ENCODE peak calls at places on chromosome 22, in seven cellular contexts. B, Z, A, C, J, T and S are unnamed samples.

GRCh38 chr22:20089977-20090729 is 10.1 kb downstream of the DGCR8 start:
- DNase-seq in B (peak; percentile 53), Z (no peak), A (no peak), C (no peak), J (no peak), T (no peak), S (no peak)

GRCh38 chr22:39078329-39078728 is 1.3 kb downstream of the APOBEC3G start:
- DNase-seq in B (no peak), Z (no peak), A (no peak), C (no peak), J (no peak), T (no peak), S (no peak)

GRCh38 chr22:27405672-27406388 is 395.7 kb downstream of the MN1 start:
- DNase-seq in B (peak; percentile 74), Z (peak; percentile 60), A (no peak), C (no peak), J (no peak), T (peak; percentile 70), S (no peak)

GRCh38 chr22:39094717-39095389 is 2.2 kb upstream of the APOBEC3H start:
- DNase-seq in B (no peak), Z (no peak), A (no peak), C (no peak), J (no peak), T (no peak), S (no peak)

GRCh38 chr22:24685804-24686203 is 82.8 kb downstream of the GGT1 start:
- DNase-seq in B (no peak), Z (peak; percentile 48), A (no peak), C (no peak), J (no peak), T (peak; percentile 53), S (no peak)

GRCh38 chr22:36744791-36745190 is 31.1 kb downstream of the IFT27 start:
- DNase-seq in B (peak; percentile 33), Z (no peak), A (no peak), C (no peak), J (peak; percentile 25), T (no peak), S (no peak)

GRCh38 chr22:27827586-27828213 is 26.1 kb upstream of the MN1 start:
- DNase-seq in B (peak; percentile 91), Z (no peak), A (no peak), C (peak; percentile 80), J (peak; percentile 89), T (no peak), S (no peak)

GRCh38 chr22:39433476-39434242 is 23.2 kb upstream of the MGAT3 start:
- DNase-seq in B (no peak), Z (no peak), A (no peak), C (no peak), J (no peak), T (no peak), S (no peak)

GRCh38 chr22:23261900-23262450 is 81.7 kb downstream of the BCR start:
- DNase-seq in B (no peak), Z (no peak), A (no peak), C (no peak), J (no peak), T (no peak), S (no peak)

GRCh38 chr22:30922151-30922611 is 46.4 kb downstream of the MORC2 start:
- DNase-seq in B (peak; percentile 75), Z (peak; percentile 45), A (peak; percentile 4), C (no peak), J (peak; percentile 84), T (peak; percentile 76), S (no peak)

GRCh38 chr22:35582861-35583670 is 34.1 kb downstream of the MB start:
- DNase-seq in B (peak; percentile 69), Z (peak; percentile 77), A (no peak), C (no peak), J (peak; percentile 86), T (peak; percentile 73), S (no peak)

GRCh38 chr22:37088108-37088605 is 21.4 kb downstream of the TMPRSS6 start:
- DNase-seq in B (no peak), Z (peak; percentile 13), A (no peak), C (no peak), J (no peak), T (no peak), S (peak; percentile 24)

GRCh38 chr22:39502789-39503464 is 837 bp downstream of the MIEF1 start:
- DNase-seq in B (no peak), Z (peak; percentile 57), A (no peak), C (no peak), J (no peak), T (no peak), S (no peak)

GRCh38 chr22:29078869-29079207 is 6.0 kb downstream of the KREMEN1 start:
- DNase-seq in B (no peak), Z (no peak), A (no peak), C (no peak), J (no peak), T (no peak), S (no peak)

GRCh38 chr22:23305321-23305910 is 125.1 kb downstream of the BCR start:
- DNase-seq in B (peak; percentile 84), Z (peak; percentile 53), A (no peak), C (no peak), J (no peak), T (peak; percentile 62), S (no peak)

GRCh38 chr22:29524440-29525191 is 28.9 kb downstream of the THOC5 start:
- DNase-seq in B (no peak), Z (peak; percentile 61), A (no peak), C (no peak), J (no peak), T (peak; percentile 38), S (no peak)

GRCh38 chr22:20011993-20012740 is 4.5 kb downstream of the ARVCF start:
- DNase-seq in B (peak; percentile 57), Z (no peak), A (no peak), C (no peak), J (no peak), T (no peak), S (no peak)

GRCh38 chr22:46609175-46609690 is 11.0 kb upstream of the GRAMD4 start:
- DNase-seq in B (no peak), Z (no peak), A (no peak), C (no peak), J (no peak), T (no peak), S (no peak)

GRCh38 chr22:19809741-19810140 is 44.9 kb downstream of the GNB1L start:
- DNase-seq in B (no peak), Z (no peak), A (no peak), C (no peak), J (no peak), T (no peak), S (no peak)

GRCh38 chr22:29912605-29913398 is 29.8 kb downstream of the MTMR3 start:
- DNase-seq in B (no peak), Z (peak; percentile 94), A (peak; percentile 84), C (no peak), J (no peak), T (peak; percentile 85), S (peak; percentile 26)

GRCh38 chr22:20155330-20156041 is 4.6 kb upstream of the CCDC188 start:
- DNase-seq in B (no peak), Z (peak; percentile 50), A (peak; percentile 30), C (no peak), J (no peak), T (peak; percentile 24), S (no peak)

GRCh38 chr22:36351921-36352774 is 35.6 kb downstream of the MYH9 start:
- DNase-seq in B (peak; percentile 86), Z (peak; percentile 45), A (no peak), C (no peak), J (no peak), T (no peak), S (no peak)

GRCh38 chr22:27391092-27391770 is 410.3 kb downstream of the MN1 start:
- DNase-seq in B (peak; percentile 79), Z (peak; percentile 62), A (no peak), C (peak; percentile 63), J (peak; percentile 84), T (peak; percentile 83), S (no peak)

DNA sequence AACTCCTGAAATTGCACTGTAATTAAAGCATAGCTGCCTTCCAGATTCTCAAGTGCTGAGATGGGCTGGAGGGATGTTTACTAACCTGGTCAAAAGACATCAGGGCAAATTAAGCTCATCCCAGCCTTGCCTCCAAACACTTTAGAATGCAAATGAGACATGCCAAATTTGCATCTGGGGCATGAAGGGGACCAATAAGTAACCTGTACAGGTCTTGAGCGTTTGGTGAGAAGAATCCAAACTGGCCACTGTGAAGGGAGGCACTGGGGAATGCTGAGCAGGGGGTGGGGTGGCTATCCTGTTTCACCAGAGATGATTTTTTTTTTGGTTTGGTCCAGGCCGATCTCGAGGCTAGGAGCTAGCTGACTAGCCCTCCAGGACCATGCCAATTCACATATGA is 38.3 kb upstream of the ADA2 start:
- DNase-seq in B (no peak), Z (no peak), A (no peak), C (no peak), J (no peak), T (no peak), S (no peak)
- H3K4me3 ChIP-seq in B (no peak overlapping the region), Z (no peak overlapping the region), A (no peak overlapping the region), C (no peak overlapping the region), J (no peak overlapping the region), T (no peak overlapping the region), S (no peak overlapping the region)

GRCh38 chr22:40855104-40855959 is 1.1 kb downstream of the ST13 start:
- DNase-seq in B (no peak), Z (peak; percentile 63), A (no peak), C (no peak), J (no peak), T (peak; percentile 60), S (no peak)

GRCh38 chr22:40855960-40856512 is 403 bp downstream of the ST13 start:
- DNase-seq in B (no peak), Z (peak; percentile 51), A (no peak), C (no peak), J (peak; percentile 69), T (peak; percentile 45), S (no peak)

GRCh38 chr22:40856513-40857308 is at the start of the genes ST13 and XPNPEP3:
- DNase-seq in B (peak; percentile 99), Z (peak; percentile 98), A (peak; percentile 84), C (peak; percentile 97), J (peak; percentile 99), T (peak; percentile 98), S (peak; percentile 81)

GRCh38 chr22:40853330-40853729 is 3.1 kb downstream of the ST13 start:
- DNase-seq in B (no peak), Z (no peak), A (no peak), C (no peak), J (no peak), T (no peak), S (no peak)

DNA sequence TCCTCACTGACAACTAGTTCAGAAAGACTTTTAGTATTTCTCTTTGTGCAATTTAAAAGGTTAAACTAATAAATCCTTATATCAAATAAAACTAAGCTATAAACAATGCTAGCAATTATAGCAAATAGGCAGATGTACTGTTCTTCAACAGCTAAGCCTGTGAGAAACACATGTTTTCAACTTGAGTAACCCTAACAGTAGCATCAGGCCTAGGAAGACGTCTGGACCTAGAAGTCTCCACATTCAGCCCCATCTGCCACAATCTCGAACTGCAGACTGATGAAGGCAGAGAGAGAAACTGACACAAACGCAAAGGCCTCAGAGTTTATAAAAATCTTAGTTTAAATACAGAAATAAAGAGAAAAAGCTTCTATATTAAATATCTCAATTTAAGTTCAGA is 2.5 kb downstream of the ST13 start:
- DNase-seq in B (no peak), Z (peak; percentile 29), A (no peak), C (no peak), J (no peak), T (no peak), S (no peak)
- H3K4me3 ChIP-seq in B (no peak overlapping the region), Z (peak overlapping the region; percentile 23), A (peak overlapping the region; percentile 87), C (no peak overlapping the region), J (no peak overlapping the region), T (peak overlapping the region; percentile 90), S (no peak overlapping the region)

GRCh38 chr22:43153916-43154315 is 2.6 kb downstream of the TSPO start:
- DNase-seq in B (no peak), Z (peak; percentile 48), A (no peak), C (no peak), J (no peak), T (no peak), S (no peak)
- H3K4me3 ChIP-seq in B (no peak overlapping the region), Z (no peak overlapping the region), A (peak overlapping the region; percentile 24), C (no peak overlapping the region), J (no peak overlapping the region), T (no peak overlapping the region), S (no peak overlapping the region)

GRCh38 chr22:49619301-49619700 is 208.4 kb downstream of the BRD1 start:
- DNase-seq in B (peak; percentile 51), Z (no peak), A (no peak), C (no peak), J (no peak), T (no peak), S (no peak)
- H3K4me3 ChIP-seq in B (no peak overlapping the region), Z (no peak overlapping the region), A (no peak overlapping the region), C (no peak overlapping the region), J (no peak overlapping the region), T (no peak overlapping the region), S (no peak overlapping the region)